ENCODE peak calls at places on chromosomes 4 and X, in nine cellular contexts. O is heart left ventricle, A is A549, H is ovary, M is body of pancreas, B is adrenal gland, R is Peyer's patch, K is suprapubic skin, W is K562. P is an unnamed sample.

GRCh38 chr4:158053086-158053485 is 119.7 kb downstream of the GASK1B start:
- DNase-seq in R (no peak), K (no peak), A (no peak), W (no peak), H (no peak), M (no peak), B (no peak), O (no peak), P (no peak)

GRCh38 chr4:63459329-63459728 is 949.9 kb downstream of the TECRL start:
- DNase-seq in H (no peak), R (no peak), O (no peak), K (no peak), A (no peak), B (no peak), W (no peak), M (no peak), P (no peak)

GRCh38 chr4:25177147-25177546 is 16.9 kb upstream of the SEPSECS start:
- DNase-seq in B (no peak), K (no peak), A (no peak), R (no peak), W (no peak), O (no peak), M (no peak), H (no peak), P (no peak)

GRCh38 chrX:46381630-46382029 is 163.6 kb downstream of the ZNF674 start:
- DNase-seq in B (no peak), M (no peak), K (no peak), O (no peak), R (peak; percentile 47), A (no peak), W (peak; percentile 31), H (no peak), P (no peak)

GRCh38 chr4:89915937-89916336 is 21.3 kb downstream of the MMRN1 start:
- DNase-seq in B (no peak), R (no peak), M (no peak), A (no peak), H (no peak), K (no peak), O (no peak), W (no peak), P (no peak)

GRCh38 chr4:6674500-6675149 is 19.1 kb upstream of the S100P start:
- DNase-seq in K (no peak), W (peak; percentile 83), H (no peak), R (peak; percentile 80), M (peak; percentile 44), A (no peak), B (no peak), O (no peak), P (no peak)

GRCh38 chr4:177583000-177583399 is 140.8 kb upstream of the AGA start:
- DNase-seq in R (no peak), W (no peak), K (no peak), B (no peak), O (no peak), A (no peak), M (no peak), H (no peak), P (no peak)

GRCh38 chr4:872241-872981 is 46.5 kb upstream of the CPLX1 start:
- DNase-seq in R (no peak), O (no peak), A (no peak), W (no peak), B (no peak), K (no peak), H (no peak), M (no peak), P (no peak)

GRCh38 chr4:26753642-26754041 is 107.0 kb upstream of the STIM2 start:
- DNase-seq in K (no peak), A (no peak), O (peak; percentile 76), R (no peak), H (peak; percentile 38), M (no peak), B (no peak), W (no peak), P (no peak)

GRCh38 chrX:18879144-18879543 is 104.8 kb downstream of the PHKA2 start:
- DNase-seq in W (no peak), O (no peak), B (no peak), K (no peak), H (no peak), M (peak; percentile 5), A (no peak), R (peak; percentile 26), P (no peak)

GRCh38 chrX:54819201-54819600 is 11.7 kb downstream of the MAGED2 start:
- DNase-seq in M (no peak), W (no peak), K (no peak), O (no peak), H (no peak), B (no peak), A (no peak), R (no peak), P (no peak)

GRCh38 chrX:19389217-19389616 is 45.5 kb downstream of the PDHA1 start:
- DNase-seq in H (no peak), M (no peak), B (no peak), O (no peak), K (no peak), R (no peak), A (no peak), W (no peak), P (no peak)

GRCh38 chrX:67654301-67654700 is 110.5 kb downstream of the AR start:
- DNase-seq in W (no peak), R (no peak), B (no peak), H (no peak), O (no peak), M (no peak), K (no peak), A (no peak), P (no peak)

GRCh38 chr4:86497131-86497530 is 97.0 kb upstream of the PTPN13 start:
- DNase-seq in M (no peak), W (no peak), A (no peak), K (no peak), H (no peak), B (no peak), R (no peak), O (no peak), P (no peak)
- H3K4me1 ChIP-seq in M (peaks cover 20% of the 10 kb centered on the region), W (no peaks in the 10 kb centered on the region), A (peaks cover 23% of the 10 kb centered on the region), K (peaks cover 40% of the 10 kb centered on the region), H (no peaks in the 10 kb centered on the region), B (peaks cover 10% of the 10 kb centered on the region), R (no peaks in the 10 kb centered on the region), O (peaks cover 6% of the 10 kb centered on the region), P (peaks cover 8% of the 10 kb centered on the region)

DNA sequence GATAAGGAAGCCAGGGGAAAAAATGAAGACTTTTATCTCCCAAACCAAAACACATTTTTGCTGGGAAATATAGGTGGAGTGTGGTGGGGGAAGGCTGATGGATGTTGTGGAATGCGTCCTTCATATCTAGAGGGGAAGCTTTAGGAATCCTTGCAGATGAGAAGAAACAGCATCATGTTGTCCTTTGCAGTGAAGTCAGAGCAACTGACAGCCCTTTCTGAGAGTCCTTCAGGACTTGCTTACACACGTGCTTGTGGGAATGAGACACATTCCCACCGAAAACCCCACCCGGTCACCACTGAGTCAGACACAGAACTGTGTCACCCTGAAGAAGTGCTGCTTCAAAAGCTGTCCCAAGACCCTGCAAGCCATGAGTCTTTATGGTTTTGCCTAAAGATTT is 81.5 kb downstream of the SHROOM2 start:
- DNase-seq in W (no peak), A (no peak), B (no peak), K (no peak), O (no peak), M (no peak), R (no peak), H (no peak), P (no peak)
- TF ChIP-seq POLR2A in W (no peak), A (no peak), B (no peak), K (no peak), O (no peak), M (no peak), R (no peak), H (no peak), P (no peak)

DNA sequence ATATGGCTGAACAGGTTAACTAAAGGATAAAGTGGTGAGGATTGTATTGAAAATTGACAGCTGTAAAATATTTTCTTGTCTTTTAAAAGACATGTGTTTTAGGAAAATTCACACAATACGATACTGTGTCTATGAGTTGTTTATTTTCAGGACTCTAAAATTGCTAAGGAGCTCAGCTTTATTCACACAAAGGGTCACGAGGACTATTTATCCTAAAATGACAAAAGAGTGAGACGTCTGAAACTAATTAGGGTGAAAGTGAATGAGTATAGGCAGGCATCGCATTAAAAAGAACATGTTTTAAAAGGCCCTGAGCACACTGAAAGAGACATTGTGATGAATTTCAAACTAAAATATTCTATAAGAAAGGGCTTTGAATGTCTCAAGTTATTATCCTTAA is 304.7 kb downstream of the SH2D1A start:
- DNase-seq in B (no peak), W (no peak), O (no peak), K (no peak), M (no peak), A (no peak), R (no peak), H (no peak), P (no peak)
- H3K4me1 ChIP-seq in B (no peaks in the 10 kb centered on the region), W (no peaks in the 10 kb centered on the region), O (no peaks in the 10 kb centered on the region), K (no peaks in the 10 kb centered on the region), M (no peaks in the 10 kb centered on the region), A (no peaks in the 10 kb centered on the region), R (no peaks in the 10 kb centered on the region), H (no peaks in the 10 kb centered on the region), P (no peaks in the 10 kb centered on the region)

DNA sequence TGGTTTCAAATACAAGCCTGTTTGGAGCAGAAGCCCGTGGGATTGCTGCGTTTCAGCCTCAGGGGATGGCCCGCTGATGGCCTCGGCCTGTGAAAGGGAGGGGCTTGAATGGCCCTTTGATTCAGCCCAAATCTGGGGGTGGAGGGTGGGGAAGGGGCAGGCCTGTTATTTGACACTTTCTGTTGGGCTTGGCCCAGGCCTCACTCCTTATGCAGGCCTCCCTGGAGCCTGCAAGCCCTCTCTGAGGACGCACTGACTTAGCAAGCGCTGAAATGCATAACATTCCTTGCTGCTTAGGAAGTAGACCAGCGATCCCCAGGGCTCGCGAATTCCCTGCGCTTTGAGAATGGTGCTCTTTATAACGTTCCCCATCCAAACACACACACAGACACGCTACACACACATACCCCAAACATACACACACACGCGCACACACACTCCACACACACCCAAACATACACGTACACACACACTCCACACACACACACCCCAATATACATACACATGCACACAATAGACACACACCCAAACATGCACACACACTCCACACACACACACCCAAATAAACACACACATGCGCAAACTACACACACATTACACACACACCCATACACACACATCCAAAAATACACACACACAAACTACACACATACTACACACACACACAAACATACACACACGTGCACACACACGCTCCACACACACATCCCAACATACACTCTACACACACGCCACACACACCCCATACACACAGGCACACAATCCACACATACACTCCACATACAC is 29.6 kb downstream of the TLR10 start:
- DNase-seq in K (peak; percentile 86), M (peak; percentile 62), B (peak; percentile 27), O (peak; percentile 86), W (peak; percentile 64), H (peak; percentile 91), A (no peak), R (peak; percentile 67), P (no peak)
- TF ChIP-seq POLR2A in K (no peak), M (no peak), B (no peak), O (peak; percentile 15), W (no peak), H (no peak), A (no peak), R (no peak), P (no peak)